ENCODE peak calls at places on chromosome 3, in seven cellular contexts. Q is mammary epithelial cell, T is B cell, X is HCEC 1CT, D is foreskin keratinocyte, G is T-helper 17 cell, L is iPS DF 6.9. A is an unnamed sample.

GRCh38 chr3:13277860-13278531 is 142.1 kb downstream of the NUP210 start:
- DNase-seq in Q (peak; percentile 5), T (no peak), X (no peak), D (no peak), G (no peak), L (no peak), A (no peak)

GRCh38 chr3:147413712-147414325 is 4.7 kb downstream of the ZIC1 start:
- DNase-seq in Q (no peak), T (no peak), X (no peak), D (no peak), G (no peak), L (no peak), A (no peak)

GRCh38 chr3:51502562-51502910 is 2.7 kb upstream of the DCAF1 start:
- DNase-seq in Q (no peak), T (no peak), X (no peak), D (no peak), G (no peak), L (no peak), A (no peak)

GRCh38 chr3:11845661-11846060 is 1.0 kb downstream of the TAMM41 start:
- DNase-seq in Q (no peak), T (no peak), X (no peak), D (peak; percentile 5), G (no peak), L (no peak), A (no peak)

GRCh38 chr3:56303508-56303907 is 164.8 kb downstream of the ERC2 start:
- DNase-seq in Q (no peak), T (peak; percentile 20), X (peak; percentile 23), D (no peak), G (no peak), L (peak; percentile 74), A (peak; percentile 43)

GRCh38 chr3:156256256-156256655 is 135.9 kb downstream of the KCNAB1 start:
- DNase-seq in Q (no peak), T (no peak), X (no peak), D (no peak), G (no peak), L (no peak), A (no peak)

GRCh38 chr3:38473229-38473628 is 19.5 kb downstream of the ACVR2B start:
- DNase-seq in Q (no peak), T (no peak), X (no peak), D (no peak), G (no peak), L (no peak), A (no peak)

GRCh38 chr3:44208568-44208967 is 33.1 kb upstream of the TOPAZ1 start:
- DNase-seq in Q (peak; percentile 36), T (no peak), X (no peak), D (peak; percentile 50), G (no peak), L (no peak), A (no peak)

GRCh38 chr3:127392146-127392470 is 104.3 kb upstream of the PRR20G start:
- DNase-seq in Q (no peak), T (no peak), X (no peak), D (no peak), G (no peak), L (no peak), A (no peak)

GRCh38 chr3:156456771-156457224 is 98.1 kb downstream of the SSR3 start:
- DNase-seq in Q (peak; percentile 19), T (no peak), X (no peak), D (peak; percentile 57), G (no peak), L (no peak), A (no peak)

GRCh38 chr3:97510795-97511194 is 253.8 kb upstream of the ARL6 start:
- DNase-seq in Q (no peak), T (no peak), X (no peak), D (no peak), G (no peak), L (no peak), A (no peak)

GRCh38 chr3:129824926-129825541 is 68.5 kb downstream of the TMCC1 start:
- DNase-seq in Q (peak; percentile 29), T (peak; percentile 75), X (peak; percentile 32), D (peak; percentile 36), G (no peak), L (peak; percentile 48), A (peak; percentile 34)

GRCh38 chr3:89266074-89266473 is 158.7 kb downstream of the EPHA3 start:
- DNase-seq in Q (no peak), T (no peak), X (no peak), D (no peak), G (no peak), L (no peak), A (no peak)

GRCh38 chr3:3184876-3185275 is 5.4 kb upstream of the CRBN start:
- DNase-seq in Q (no peak), T (no peak), X (no peak), D (no peak), G (no peak), L (no peak), A (no peak)

GRCh38 chr3:122992628-122993570 is 34.7 kb downstream of the SEMA5B start:
- DNase-seq in Q (no peak), T (no peak), X (no peak), D (no peak), G (no peak), L (no peak), A (no peak)

GRCh38 chr3:112635674-112636073 is 5.3 kb downstream of the CCDC80 start:
- DNase-seq in Q (peak; percentile 65), T (no peak), X (peak; percentile 97), D (peak; percentile 75), G (no peak), L (no peak), A (peak; percentile 84)

A was measured in fibroblast of the conjunctiva.